ENCODE peak calls at places on chromosome 17, in ten cellular contexts. One of them, this sample, is unnamed.

GRCh38 chr17:19318611-19319010 is 43.9 kb downstream of the B9D1 start:
- DNase-seq in effector CD4-positive, alpha-beta T cell: no peak
- DNase-seq in T-helper 17 cell: no peak
- DNase-seq in AG08395: no peak
- DNase-seq in stimulated activated CD4-positive, alpha-beta T cell treated with anti-CD3 and anti-CD28 coated beads, Interleukin-1b, Interleukin-23, amount 100 ng/mL, for 48 hours: no peak
- DNase-seq in T-helper 1 cell: no peak
- DNase-seq in activated T-cell treated with anti-CD3 and anti-CD28 coated beads, Interleukin-2, amount 50 U/mL, for 48 hours: no peak
- DNase-seq in stimulated activated CD8-positive, alpha-beta memory T cell treated with anti-CD3 and anti-CD28 coated beads, Interleukin-12 subunit alpha, Interleukin-12 subunit beta, amount 100 ng/mL, for 4 hours: no peak
- DNase-seq in nucleus accumbens: no peak
- DNase-seq in HS-27A: no peak
- DNase-seq in this sample: no peak

GRCh38 chr17:29595107-29595942 is 2.4 kb downstream of the ANKRD13B start:
- DNase-seq in effector CD4-positive, alpha-beta T cell: no peak
- DNase-seq in T-helper 17 cell: no peak
- DNase-seq in AG08395: no peak
- DNase-seq in stimulated activated CD4-positive, alpha-beta T cell treated with anti-CD3 and anti-CD28 coated beads, Interleukin-1b, Interleukin-23, amount 100 ng/mL, for 48 hours: no peak
- DNase-seq in T-helper 1 cell: no peak
- DNase-seq in activated T-cell treated with anti-CD3 and anti-CD28 coated beads, Interleukin-2, amount 50 U/mL, for 48 hours: no peak
- DNase-seq in stimulated activated CD8-positive, alpha-beta memory T cell treated with anti-CD3 and anti-CD28 coated beads, Interleukin-12 subunit alpha, Interleukin-12 subunit beta, amount 100 ng/mL, for 4 hours: no peak
- DNase-seq in nucleus accumbens: no peak
- DNase-seq in HS-27A: no peak
- DNase-seq in this sample: no peak

GRCh38 chr17:82113422-82113821 is 15.4 kb upstream of the FASN start:
- DNase-seq in effector CD4-positive, alpha-beta T cell: no peak
- DNase-seq in T-helper 17 cell: no peak
- DNase-seq in AG08395: no peak
- DNase-seq in stimulated activated CD4-positive, alpha-beta T cell treated with anti-CD3 and anti-CD28 coated beads, Interleukin-1b, Interleukin-23, amount 100 ng/mL, for 48 hours: no peak
- DNase-seq in T-helper 1 cell: no peak
- DNase-seq in activated T-cell treated with anti-CD3 and anti-CD28 coated beads, Interleukin-2, amount 50 U/mL, for 48 hours: no peak
- DNase-seq in stimulated activated CD8-positive, alpha-beta memory T cell treated with anti-CD3 and anti-CD28 coated beads, Interleukin-12 subunit alpha, Interleukin-12 subunit beta, amount 100 ng/mL, for 4 hours: no peak
- DNase-seq in nucleus accumbens: no peak
- DNase-seq in HS-27A: no peak
- DNase-seq in this sample: no peak

GRCh38 chr17:76394166-76394565 is 9.8 kb downstream of the SPHK1 start:
- DNase-seq in effector CD4-positive, alpha-beta T cell: no peak
- DNase-seq in T-helper 17 cell: no peak
- DNase-seq in AG08395: no peak
- DNase-seq in stimulated activated CD4-positive, alpha-beta T cell treated with anti-CD3 and anti-CD28 coated beads, Interleukin-1b, Interleukin-23, amount 100 ng/mL, for 48 hours: no peak
- DNase-seq in T-helper 1 cell: no peak
- DNase-seq in activated T-cell treated with anti-CD3 and anti-CD28 coated beads, Interleukin-2, amount 50 U/mL, for 48 hours: no peak
- DNase-seq in stimulated activated CD8-positive, alpha-beta memory T cell treated with anti-CD3 and anti-CD28 coated beads, Interleukin-12 subunit alpha, Interleukin-12 subunit beta, amount 100 ng/mL, for 4 hours: no peak
- DNase-seq in nucleus accumbens: no peak
- DNase-seq in HS-27A: no peak
- DNase-seq in this sample: no peak

GRCh38 chr17:48392836-48393235 is 37.2 kb downstream of the SKAP1 start:
- DNase-seq in effector CD4-positive, alpha-beta T cell: no peak
- DNase-seq in T-helper 17 cell: no peak
- DNase-seq in AG08395: peak; percentile 24
- DNase-seq in stimulated activated CD4-positive, alpha-beta T cell treated with anti-CD3 and anti-CD28 coated beads, Interleukin-1b, Interleukin-23, amount 100 ng/mL, for 48 hours: no peak
- DNase-seq in T-helper 1 cell: no peak
- DNase-seq in activated T-cell treated with anti-CD3 and anti-CD28 coated beads, Interleukin-2, amount 50 U/mL, for 48 hours: no peak
- DNase-seq in stimulated activated CD8-positive, alpha-beta memory T cell treated with anti-CD3 and anti-CD28 coated beads, Interleukin-12 subunit alpha, Interleukin-12 subunit beta, amount 100 ng/mL, for 4 hours: no peak
- DNase-seq in nucleus accumbens: no peak
- DNase-seq in HS-27A: no peak
- DNase-seq in this sample: no peak

GRCh38 chr17:72176516-72176851 is 55.7 kb downstream of the SOX9 start:
- DNase-seq in effector CD4-positive, alpha-beta T cell: no peak
- DNase-seq in T-helper 17 cell: no peak
- DNase-seq in AG08395: no peak
- DNase-seq in stimulated activated CD4-positive, alpha-beta T cell treated with anti-CD3 and anti-CD28 coated beads, Interleukin-1b, Interleukin-23, amount 100 ng/mL, for 48 hours: no peak
- DNase-seq in T-helper 1 cell: no peak
- DNase-seq in activated T-cell treated with anti-CD3 and anti-CD28 coated beads, Interleukin-2, amount 50 U/mL, for 48 hours: no peak
- DNase-seq in stimulated activated CD8-positive, alpha-beta memory T cell treated with anti-CD3 and anti-CD28 coated beads, Interleukin-12 subunit alpha, Interleukin-12 subunit beta, amount 100 ng/mL, for 4 hours: no peak
- DNase-seq in nucleus accumbens: no peak
- DNase-seq in HS-27A: no peak
- DNase-seq in this sample: no peak

GRCh38 chr17:31405941-31406371 is 14.5 kb downstream of the RAB11FIP4 start:
- DNase-seq in effector CD4-positive, alpha-beta T cell: no peak
- DNase-seq in T-helper 17 cell: no peak
- DNase-seq in AG08395: no peak
- DNase-seq in stimulated activated CD4-positive, alpha-beta T cell treated with anti-CD3 and anti-CD28 coated beads, Interleukin-1b, Interleukin-23, amount 100 ng/mL, for 48 hours: no peak
- DNase-seq in T-helper 1 cell: no peak
- DNase-seq in activated T-cell treated with anti-CD3 and anti-CD28 coated beads, Interleukin-2, amount 50 U/mL, for 48 hours: no peak
- DNase-seq in stimulated activated CD8-positive, alpha-beta memory T cell treated with anti-CD3 and anti-CD28 coated beads, Interleukin-12 subunit alpha, Interleukin-12 subunit beta, amount 100 ng/mL, for 4 hours: no peak
- DNase-seq in nucleus accumbens: no peak
- DNase-seq in HS-27A: no peak
- DNase-seq in this sample: no peak

GRCh38 chr17:7479389-7480192 is at the start of gene ZBTB4:
- DNase-seq in effector CD4-positive, alpha-beta T cell: peak; percentile 60
- DNase-seq in T-helper 17 cell: peak; percentile 71
- DNase-seq in AG08395: peak; percentile 66
- DNase-seq in stimulated activated CD4-positive, alpha-beta T cell treated with anti-CD3 and anti-CD28 coated beads, Interleukin-1b, Interleukin-23, amount 100 ng/mL, for 48 hours: peak; percentile 34
- DNase-seq in T-helper 1 cell: peak; percentile 60
- DNase-seq in activated T-cell treated with anti-CD3 and anti-CD28 coated beads, Interleukin-2, amount 50 U/mL, for 48 hours: peak; percentile 61
- DNase-seq in stimulated activated CD8-positive, alpha-beta memory T cell treated with anti-CD3 and anti-CD28 coated beads, Interleukin-12 subunit alpha, Interleukin-12 subunit beta, amount 100 ng/mL, for 4 hours: peak; percentile 57
- DNase-seq in nucleus accumbens: no peak
- DNase-seq in HS-27A: no peak
- DNase-seq in this sample: peak; percentile 59

GRCh38 chr17:77618731-77619130 is 339.8 kb upstream of the TNRC6C start:
- DNase-seq in effector CD4-positive, alpha-beta T cell: no peak
- DNase-seq in T-helper 17 cell: no peak
- DNase-seq in AG08395: no peak
- DNase-seq in stimulated activated CD4-positive, alpha-beta T cell treated with anti-CD3 and anti-CD28 coated beads, Interleukin-1b, Interleukin-23, amount 100 ng/mL, for 48 hours: no peak
- DNase-seq in T-helper 1 cell: no peak
- DNase-seq in activated T-cell treated with anti-CD3 and anti-CD28 coated beads, Interleukin-2, amount 50 U/mL, for 48 hours: no peak
- DNase-seq in stimulated activated CD8-positive, alpha-beta memory T cell treated with anti-CD3 and anti-CD28 coated beads, Interleukin-12 subunit alpha, Interleukin-12 subunit beta, amount 100 ng/mL, for 4 hours: no peak
- DNase-seq in nucleus accumbens: no peak
- DNase-seq in HS-27A: no peak
- DNase-seq in this sample: no peak

GRCh38 chr17:45316271-45317112 is at the start of gene MAP3K14:
- DNase-seq in effector CD4-positive, alpha-beta T cell: peak; percentile 55
- DNase-seq in T-helper 17 cell: peak; percentile 58
- DNase-seq in AG08395: peak; percentile 52
- DNase-seq in stimulated activated CD4-positive, alpha-beta T cell treated with anti-CD3 and anti-CD28 coated beads, Interleukin-1b, Interleukin-23, amount 100 ng/mL, for 48 hours: peak; percentile 60
- DNase-seq in T-helper 1 cell: peak; percentile 56
- DNase-seq in activated T-cell treated with anti-CD3 and anti-CD28 coated beads, Interleukin-2, amount 50 U/mL, for 48 hours: peak; percentile 74
- DNase-seq in stimulated activated CD8-positive, alpha-beta memory T cell treated with anti-CD3 and anti-CD28 coated beads, Interleukin-12 subunit alpha, Interleukin-12 subunit beta, amount 100 ng/mL, for 4 hours: no peak
- DNase-seq in nucleus accumbens: no peak
- DNase-seq in HS-27A: no peak
- DNase-seq in this sample: peak; percentile 49

GRCh38 chr17:39001703-39002637 is 34.8 kb upstream of the FBXO47 start:
- DNase-seq in effector CD4-positive, alpha-beta T cell: no peak
- DNase-seq in T-helper 17 cell: no peak
- DNase-seq in AG08395: peak; percentile 76
- DNase-seq in stimulated activated CD4-positive, alpha-beta T cell treated with anti-CD3 and anti-CD28 coated beads, Interleukin-1b, Interleukin-23, amount 100 ng/mL, for 48 hours: no peak
- DNase-seq in T-helper 1 cell: no peak
- DNase-seq in activated T-cell treated with anti-CD3 and anti-CD28 coated beads, Interleukin-2, amount 50 U/mL, for 48 hours: no peak
- DNase-seq in stimulated activated CD8-positive, alpha-beta memory T cell treated with anti-CD3 and anti-CD28 coated beads, Interleukin-12 subunit alpha, Interleukin-12 subunit beta, amount 100 ng/mL, for 4 hours: no peak
- DNase-seq in nucleus accumbens: no peak
- DNase-seq in HS-27A: no peak
- DNase-seq in this sample: no peak

GRCh38 chr17:8140058-8140412 is 12.2 kb downstream of the PER1 start:
- DNase-seq in effector CD4-positive, alpha-beta T cell: peak; percentile 6
- DNase-seq in T-helper 17 cell: peak; percentile 12
- DNase-seq in AG08395: no peak
- DNase-seq in stimulated activated CD4-positive, alpha-beta T cell treated with anti-CD3 and anti-CD28 coated beads, Interleukin-1b, Interleukin-23, amount 100 ng/mL, for 48 hours: no peak
- DNase-seq in T-helper 1 cell: no peak
- DNase-seq in activated T-cell treated with anti-CD3 and anti-CD28 coated beads, Interleukin-2, amount 50 U/mL, for 48 hours: no peak
- DNase-seq in stimulated activated CD8-positive, alpha-beta memory T cell treated with anti-CD3 and anti-CD28 coated beads, Interleukin-12 subunit alpha, Interleukin-12 subunit beta, amount 100 ng/mL, for 4 hours: no peak
- DNase-seq in nucleus accumbens: no peak
- DNase-seq in HS-27A: no peak
- DNase-seq in this sample: no peak

GRCh38 chr17:50947844-50948514 is 81.8 kb upstream of the TOB1 start:
- DNase-seq in effector CD4-positive, alpha-beta T cell: no peak
- DNase-seq in T-helper 17 cell: no peak
- DNase-seq in AG08395: no peak
- DNase-seq in stimulated activated CD4-positive, alpha-beta T cell treated with anti-CD3 and anti-CD28 coated beads, Interleukin-1b, Interleukin-23, amount 100 ng/mL, for 48 hours: no peak
- DNase-seq in T-helper 1 cell: no peak
- DNase-seq in activated T-cell treated with anti-CD3 and anti-CD28 coated beads, Interleukin-2, amount 50 U/mL, for 48 hours: no peak
- DNase-seq in stimulated activated CD8-positive, alpha-beta memory T cell treated with anti-CD3 and anti-CD28 coated beads, Interleukin-12 subunit alpha, Interleukin-12 subunit beta, amount 100 ng/mL, for 4 hours: no peak
- DNase-seq in nucleus accumbens: no peak
- DNase-seq in HS-27A: no peak
- DNase-seq in this sample: no peak

GRCh38 chr17:43579570-43580140 is 33.5 kb upstream of the ETV4 start:
- DNase-seq in effector CD4-positive, alpha-beta T cell: no peak
- DNase-seq in T-helper 17 cell: no peak
- DNase-seq in AG08395: peak; percentile 73
- DNase-seq in stimulated activated CD4-positive, alpha-beta T cell treated with anti-CD3 and anti-CD28 coated beads, Interleukin-1b, Interleukin-23, amount 100 ng/mL, for 48 hours: no peak
- DNase-seq in T-helper 1 cell: no peak
- DNase-seq in activated T-cell treated with anti-CD3 and anti-CD28 coated beads, Interleukin-2, amount 50 U/mL, for 48 hours: no peak
- DNase-seq in stimulated activated CD8-positive, alpha-beta memory T cell treated with anti-CD3 and anti-CD28 coated beads, Interleukin-12 subunit alpha, Interleukin-12 subunit beta, amount 100 ng/mL, for 4 hours: no peak
- DNase-seq in nucleus accumbens: no peak
- DNase-seq in HS-27A: peak; percentile 51
- DNase-seq in this sample: no peak

GRCh38 chr17:40498281-40499084 is 2.9 kb downstream of the TNS4 start:
- DNase-seq in effector CD4-positive, alpha-beta T cell: no peak
- DNase-seq in T-helper 17 cell: no peak
- DNase-seq in AG08395: no peak
- DNase-seq in stimulated activated CD4-positive, alpha-beta T cell treated with anti-CD3 and anti-CD28 coated beads, Interleukin-1b, Interleukin-23, amount 100 ng/mL, for 48 hours: no peak
- DNase-seq in T-helper 1 cell: no peak
- DNase-seq in activated T-cell treated with anti-CD3 and anti-CD28 coated beads, Interleukin-2, amount 50 U/mL, for 48 hours: no peak
- DNase-seq in stimulated activated CD8-positive, alpha-beta memory T cell treated with anti-CD3 and anti-CD28 coated beads, Interleukin-12 subunit alpha, Interleukin-12 subunit beta, amount 100 ng/mL, for 4 hours: no peak
- DNase-seq in nucleus accumbens: no peak
- DNase-seq in HS-27A: no peak
- DNase-seq in this sample: no peak

GRCh38 chr17:71224824-71225575 is 895.8 kb upstream of the SOX9 start:
- DNase-seq in effector CD4-positive, alpha-beta T cell: no peak
- DNase-seq in T-helper 17 cell: no peak
- DNase-seq in AG08395: no peak
- DNase-seq in stimulated activated CD4-positive, alpha-beta T cell treated with anti-CD3 and anti-CD28 coated beads, Interleukin-1b, Interleukin-23, amount 100 ng/mL, for 48 hours: no peak
- DNase-seq in T-helper 1 cell: no peak
- DNase-seq in activated T-cell treated with anti-CD3 and anti-CD28 coated beads, Interleukin-2, amount 50 U/mL, for 48 hours: no peak
- DNase-seq in stimulated activated CD8-positive, alpha-beta memory T cell treated with anti-CD3 and anti-CD28 coated beads, Interleukin-12 subunit alpha, Interleukin-12 subunit beta, amount 100 ng/mL, for 4 hours: no peak
- DNase-seq in nucleus accumbens: no peak
- DNase-seq in HS-27A: no peak
- DNase-seq in this sample: no peak

GRCh38 chr17:1931759-1932579 is 93.2 kb downstream of the RTN4RL1 start:
- DNase-seq in effector CD4-positive, alpha-beta T cell: no peak
- DNase-seq in T-helper 17 cell: no peak
- DNase-seq in AG08395: peak; percentile 31
- DNase-seq in stimulated activated CD4-positive, alpha-beta T cell treated with anti-CD3 and anti-CD28 coated beads, Interleukin-1b, Interleukin-23, amount 100 ng/mL, for 48 hours: no peak
- DNase-seq in T-helper 1 cell: no peak
- DNase-seq in activated T-cell treated with anti-CD3 and anti-CD28 coated beads, Interleukin-2, amount 50 U/mL, for 48 hours: no peak
- DNase-seq in stimulated activated CD8-positive, alpha-beta memory T cell treated with anti-CD3 and anti-CD28 coated beads, Interleukin-12 subunit alpha, Interleukin-12 subunit beta, amount 100 ng/mL, for 4 hours: no peak
- DNase-seq in nucleus accumbens: no peak
- DNase-seq in HS-27A: no peak
- DNase-seq in this sample: no peak

GRCh38 chr17:76820039-76820438 is 48.2 kb upstream of the MGAT5B start:
- DNase-seq in effector CD4-positive, alpha-beta T cell: no peak
- DNase-seq in T-helper 17 cell: no peak
- DNase-seq in AG08395: no peak
- DNase-seq in stimulated activated CD4-positive, alpha-beta T cell treated with anti-CD3 and anti-CD28 coated beads, Interleukin-1b, Interleukin-23, amount 100 ng/mL, for 48 hours: no peak
- DNase-seq in T-helper 1 cell: no peak
- DNase-seq in activated T-cell treated with anti-CD3 and anti-CD28 coated beads, Interleukin-2, amount 50 U/mL, for 48 hours: no peak
- DNase-seq in stimulated activated CD8-positive, alpha-beta memory T cell treated with anti-CD3 and anti-CD28 coated beads, Interleukin-12 subunit alpha, Interleukin-12 subunit beta, amount 100 ng/mL, for 4 hours: no peak
- DNase-seq in nucleus accumbens: no peak
- DNase-seq in HS-27A: no peak
- DNase-seq in this sample: no peak

GRCh38 chr17:3603119-3603869 is 5.9 kb downstream of the TRPV1 start:
- DNase-seq in effector CD4-positive, alpha-beta T cell: no peak
- DNase-seq in T-helper 17 cell: no peak
- DNase-seq in AG08395: peak; percentile 74
- DNase-seq in stimulated activated CD4-positive, alpha-beta T cell treated with anti-CD3 and anti-CD28 coated beads, Interleukin-1b, Interleukin-23, amount 100 ng/mL, for 48 hours: no peak
- DNase-seq in T-helper 1 cell: no peak
- DNase-seq in activated T-cell treated with anti-CD3 and anti-CD28 coated beads, Interleukin-2, amount 50 U/mL, for 48 hours: no peak
- DNase-seq in stimulated activated CD8-positive, alpha-beta memory T cell treated with anti-CD3 and anti-CD28 coated beads, Interleukin-12 subunit alpha, Interleukin-12 subunit beta, amount 100 ng/mL, for 4 hours: no peak
- DNase-seq in nucleus accumbens: no peak
- DNase-seq in HS-27A: no peak
- DNase-seq in this sample: no peak

GRCh38 chr17:6523330-6523729 is 33.0 kb downstream of the PITPNM3 start:
- DNase-seq in effector CD4-positive, alpha-beta T cell: no peak
- DNase-seq in T-helper 17 cell: no peak
- DNase-seq in AG08395: no peak
- DNase-seq in stimulated activated CD4-positive, alpha-beta T cell treated with anti-CD3 and anti-CD28 coated beads, Interleukin-1b, Interleukin-23, amount 100 ng/mL, for 48 hours: no peak
- DNase-seq in T-helper 1 cell: no peak
- DNase-seq in activated T-cell treated with anti-CD3 and anti-CD28 coated beads, Interleukin-2, amount 50 U/mL, for 48 hours: no peak
- DNase-seq in stimulated activated CD8-positive, alpha-beta memory T cell treated with anti-CD3 and anti-CD28 coated beads, Interleukin-12 subunit alpha, Interleukin-12 subunit beta, amount 100 ng/mL, for 4 hours: no peak
- DNase-seq in nucleus accumbens: no peak
- DNase-seq in HS-27A: no peak
- DNase-seq in this sample: no peak

GRCh38 chr17:42704495-42705494 is 22.5 kb downstream of the CNTNAP1 start:
- DNase-seq in effector CD4-positive, alpha-beta T cell: no peak
- DNase-seq in T-helper 17 cell: no peak
- DNase-seq in AG08395: no peak
- DNase-seq in stimulated activated CD4-positive, alpha-beta T cell treated with anti-CD3 and anti-CD28 coated beads, Interleukin-1b, Interleukin-23, amount 100 ng/mL, for 48 hours: peak; percentile 66
- DNase-seq in T-helper 1 cell: no peak
- DNase-seq in activated T-cell treated with anti-CD3 and anti-CD28 coated beads, Interleukin-2, amount 50 U/mL, for 48 hours: peak; percentile 62
- DNase-seq in stimulated activated CD8-positive, alpha-beta memory T cell treated with anti-CD3 and anti-CD28 coated beads, Interleukin-12 subunit alpha, Interleukin-12 subunit beta, amount 100 ng/mL, for 4 hours: no peak
- DNase-seq in nucleus accumbens: no peak
- DNase-seq in HS-27A: no peak
- DNase-seq in this sample: no peak

GRCh38 chr17:27649929-27650328 is 18.9 kb downstream of the LGALS9 start:
- DNase-seq in effector CD4-positive, alpha-beta T cell: no peak
- DNase-seq in T-helper 17 cell: no peak
- DNase-seq in AG08395: no peak
- DNase-seq in stimulated activated CD4-positive, alpha-beta T cell treated with anti-CD3 and anti-CD28 coated beads, Interleukin-1b, Interleukin-23, amount 100 ng/mL, for 48 hours: no peak
- DNase-seq in T-helper 1 cell: no peak
- DNase-seq in activated T-cell treated with anti-CD3 and anti-CD28 coated beads, Interleukin-2, amount 50 U/mL, for 48 hours: no peak
- DNase-seq in stimulated activated CD8-positive, alpha-beta memory T cell treated with anti-CD3 and anti-CD28 coated beads, Interleukin-12 subunit alpha, Interleukin-12 subunit beta, amount 100 ng/mL, for 4 hours: no peak
- DNase-seq in nucleus accumbens: no peak
- DNase-seq in HS-27A: no peak
- DNase-seq in this sample: no peak

GRCh38 chr17:78105101-78105500 is 23.5 kb downstream of the TMC6 start:
- DNase-seq in effector CD4-positive, alpha-beta T cell: no peak
- DNase-seq in T-helper 17 cell: no peak
- DNase-seq in AG08395: no peak
- DNase-seq in stimulated activated CD4-positive, alpha-beta T cell treated with anti-CD3 and anti-CD28 coated beads, Interleukin-1b, Interleukin-23, amount 100 ng/mL, for 48 hours: no peak
- DNase-seq in T-helper 1 cell: no peak
- DNase-seq in activated T-cell treated with anti-CD3 and anti-CD28 coated beads, Interleukin-2, amount 50 U/mL, for 48 hours: no peak
- DNase-seq in stimulated activated CD8-positive, alpha-beta memory T cell treated with anti-CD3 and anti-CD28 coated beads, Interleukin-12 subunit alpha, Interleukin-12 subunit beta, amount 100 ng/mL, for 4 hours: no peak
- DNase-seq in nucleus accumbens: no peak
- DNase-seq in HS-27A: no peak
- DNase-seq in this sample: no peak

GRCh38 chr17:62892870-62893338 is 73.1 kb upstream of the TANC2 start:
- DNase-seq in effector CD4-positive, alpha-beta T cell: no peak
- DNase-seq in T-helper 17 cell: no peak
- DNase-seq in AG08395: peak; percentile 68
- DNase-seq in stimulated activated CD4-positive, alpha-beta T cell treated with anti-CD3 and anti-CD28 coated beads, Interleukin-1b, Interleukin-23, amount 100 ng/mL, for 48 hours: peak; percentile 12
- DNase-seq in T-helper 1 cell: no peak
- DNase-seq in activated T-cell treated with anti-CD3 and anti-CD28 coated beads, Interleukin-2, amount 50 U/mL, for 48 hours: peak; percentile 23
- DNase-seq in stimulated activated CD8-positive, alpha-beta memory T cell treated with anti-CD3 and anti-CD28 coated beads, Interleukin-12 subunit alpha, Interleukin-12 subunit beta, amount 100 ng/mL, for 4 hours: no peak
- DNase-seq in nucleus accumbens: no peak
- DNase-seq in HS-27A: no peak
- DNase-seq in this sample: no peak

GRCh38 chr17:59427425-59427921 is 96.0 kb downstream of the YPEL2 start:
- DNase-seq in effector CD4-positive, alpha-beta T cell: no peak
- DNase-seq in T-helper 17 cell: no peak
- DNase-seq in AG08395: peak; percentile 77
- DNase-seq in stimulated activated CD4-positive, alpha-beta T cell treated with anti-CD3 and anti-CD28 coated beads, Interleukin-1b, Interleukin-23, amount 100 ng/mL, for 48 hours: peak; percentile 72
- DNase-seq in T-helper 1 cell: no peak
- DNase-seq in activated T-cell treated with anti-CD3 and anti-CD28 coated beads, Interleukin-2, amount 50 U/mL, for 48 hours: peak; percentile 63
- DNase-seq in stimulated activated CD8-positive, alpha-beta memory T cell treated with anti-CD3 and anti-CD28 coated beads, Interleukin-12 subunit alpha, Interleukin-12 subunit beta, amount 100 ng/mL, for 4 hours: no peak
- DNase-seq in nucleus accumbens: no peak
- DNase-seq in HS-27A: peak; percentile 79
- DNase-seq in this sample: peak; percentile 24

GRCh38 chr17:78523939-78524655 is 53.1 kb downstream of the DNAH17 start:
- DNase-seq in effector CD4-positive, alpha-beta T cell: no peak
- DNase-seq in T-helper 17 cell: no peak
- DNase-seq in AG08395: no peak
- DNase-seq in stimulated activated CD4-positive, alpha-beta T cell treated with anti-CD3 and anti-CD28 coated beads, Interleukin-1b, Interleukin-23, amount 100 ng/mL, for 48 hours: no peak
- DNase-seq in T-helper 1 cell: no peak
- DNase-seq in activated T-cell treated with anti-CD3 and anti-CD28 coated beads, Interleukin-2, amount 50 U/mL, for 48 hours: no peak
- DNase-seq in stimulated activated CD8-positive, alpha-beta memory T cell treated with anti-CD3 and anti-CD28 coated beads, Interleukin-12 subunit alpha, Interleukin-12 subunit beta, amount 100 ng/mL, for 4 hours: no peak
- DNase-seq in nucleus accumbens: no peak
- DNase-seq in HS-27A: no peak
- DNase-seq in this sample: no peak

GRCh38 chr17:61335105-61335844 is 64.4 kb upstream of the TBX2 start:
- DNase-seq in effector CD4-positive, alpha-beta T cell: no peak
- DNase-seq in T-helper 17 cell: no peak
- DNase-seq in AG08395: no peak
- DNase-seq in stimulated activated CD4-positive, alpha-beta T cell treated with anti-CD3 and anti-CD28 coated beads, Interleukin-1b, Interleukin-23, amount 100 ng/mL, for 48 hours: no peak
- DNase-seq in T-helper 1 cell: no peak
- DNase-seq in activated T-cell treated with anti-CD3 and anti-CD28 coated beads, Interleukin-2, amount 50 U/mL, for 48 hours: no peak
- DNase-seq in stimulated activated CD8-positive, alpha-beta memory T cell treated with anti-CD3 and anti-CD28 coated beads, Interleukin-12 subunit alpha, Interleukin-12 subunit beta, amount 100 ng/mL, for 4 hours: no peak
- DNase-seq in nucleus accumbens: no peak
- DNase-seq in HS-27A: no peak
- DNase-seq in this sample: no peak

GRCh38 chr17:42018988-42019387 is 902 bp upstream of the NKIRAS2 start:
- DNase-seq in effector CD4-positive, alpha-beta T cell: no peak
- DNase-seq in T-helper 17 cell: no peak
- DNase-seq in AG08395: no peak
- DNase-seq in stimulated activated CD4-positive, alpha-beta T cell treated with anti-CD3 and anti-CD28 coated beads, Interleukin-1b, Interleukin-23, amount 100 ng/mL, for 48 hours: no peak
- DNase-seq in T-helper 1 cell: no peak
- DNase-seq in activated T-cell treated with anti-CD3 and anti-CD28 coated beads, Interleukin-2, amount 50 U/mL, for 48 hours: no peak
- DNase-seq in stimulated activated CD8-positive, alpha-beta memory T cell treated with anti-CD3 and anti-CD28 coated beads, Interleukin-12 subunit alpha, Interleukin-12 subunit beta, amount 100 ng/mL, for 4 hours: no peak
- DNase-seq in nucleus accumbens: no peak
- DNase-seq in HS-27A: no peak
- DNase-seq in this sample: no peak